ENCODE peak calls at places on chromosomes 3 and 15, in eight cellular contexts. U is H9, F is HepG2, W is neural progenitor cell, I is Karpas-422, H is keratinocyte, K is GM23248, N is osteoblast. Z is an unnamed sample.

GRCh38 chr15:49904296-49904695 is 214.7 kb downstream of the ATP8B4 start:
- DNase-seq in U (no peak), F (no peak), W (no peak), I (no peak), H (no peak), K (peak; percentile 64), N (peak; percentile 65), Z (no peak)

GRCh38 chr3:110487840-110488239 is 583.8 kb upstream of the NECTIN3 start:
- DNase-seq in U (no peak), F (no peak), W (no peak), I (no peak), H (no peak), K (no peak), N (no peak), Z (no peak)

GRCh38 chr3:35651888-35652287 is 12.6 kb downstream of the ARPP21 start:
- DNase-seq in U (no peak), F (no peak), W (no peak), I (no peak), H (no peak), K (no peak), N (no peak), Z (no peak)

GRCh38 chr15:67185621-67186225 is 68.7 kb downstream of the AAGAB start:
- DNase-seq in U (no peak), F (no peak), W (no peak), I (no peak), H (peak; percentile 23), K (peak; percentile 62), N (peak; percentile 88), Z (no peak)

GRCh38 chr3:126472277-126473006 is 3.2 kb downstream of the ZXDC start:
- DNase-seq in U (no peak), F (peak; percentile 94), W (no peak), I (peak; percentile 50), H (peak; percentile 81), K (peak; percentile 98), N (peak; percentile 95), Z (peak; percentile 78)

GRCh38 chr15:84887928-84888327 is 3.5 kb downstream of the SLC28A1 start:
- DNase-seq in U (no peak), F (no peak), W (no peak), I (no peak), H (no peak), K (no peak), N (no peak), Z (no peak)

GRCh38 chr3:45090855-45091254 is 55.3 kb downstream of the CDCP1 start:
- DNase-seq in U (no peak), F (no peak), W (no peak), I (no peak), H (no peak), K (no peak), N (no peak), Z (no peak)

GRCh38 chr15:63372018-63372705 is 9.5 kb downstream of the CA12 start:
- DNase-seq in U (no peak), F (no peak), W (no peak), I (no peak), H (peak; percentile 91), K (peak; percentile 99), N (peak; percentile 95), Z (peak; percentile 60)

GRCh38 chr15:72758195-72758594 is 25.4 kb downstream of the ADPGK start:
- DNase-seq in U (no peak), F (no peak), W (no peak), I (no peak), H (peak; percentile 11), K (peak; percentile 94), N (peak; percentile 93), Z (no peak)

GRCh38 chr3:152199069-152199838 is 69.5 kb upstream of the MBNL1 start:
- DNase-seq in U (no peak), F (no peak), W (no peak), I (no peak), H (no peak), K (no peak), N (no peak), Z (no peak)

GRCh38 chr3:104768886-104769285 is 597.8 kb upstream of the ALCAM start:
- DNase-seq in U (no peak), F (no peak), W (no peak), I (no peak), H (no peak), K (no peak), N (no peak), Z (no peak)

GRCh38 chr3:185151959-185152432 is 864 bp downstream of the C3orf70 start:
- DNase-seq in U (no peak), F (no peak), W (no peak), I (no peak), H (no peak), K (peak; percentile 39), N (no peak), Z (no peak)

GRCh38 chr15:75750261-75751050 is 37.8 kb upstream of the CSPG4 start:
- DNase-seq in U (no peak), F (no peak), W (no peak), I (peak; percentile 34), H (no peak), K (no peak), N (no peak), Z (no peak)

GRCh38 chr3:53530205-53530604 is 35.8 kb downstream of the CACNA1D start:
- DNase-seq in U (no peak), F (no peak), W (no peak), I (no peak), H (no peak), K (no peak), N (no peak), Z (no peak)

GRCh38 chr15:76930831-76931396 is 635 bp upstream of the RCN2 start:
- DNase-seq in U (no peak), F (no peak), W (no peak), I (no peak), H (no peak), K (no peak), N (no peak), Z (peak; percentile 36)

GRCh38 chr3:69328103-69328755 is 57.7 kb downstream of the FRMD4B start:
- DNase-seq in U (no peak), F (no peak), W (no peak), I (no peak), H (no peak), K (no peak), N (no peak), Z (no peak)

GRCh38 chr3:69329897-69330296 is 56.0 kb downstream of the FRMD4B start:
- DNase-seq in U (no peak), F (no peak), W (no peak), I (no peak), H (no peak), K (peak; percentile 33), N (peak; percentile 73), Z (no peak)

GRCh38 chr3:69330891-69331400 is 54.9 kb downstream of the FRMD4B start:
- DNase-seq in U (no peak), F (no peak), W (no peak), I (no peak), H (no peak), K (no peak), N (no peak), Z (no peak)

GRCh38 chr3:69326821-69327433 is 59.0 kb downstream of the FRMD4B start:
- DNase-seq in U (no peak), F (no peak), W (no peak), I (no peak), H (no peak), K (no peak), N (no peak), Z (no peak)

GRCh38 chr3:69328903-69329302 is 57.0 kb downstream of the FRMD4B start:
- DNase-seq in U (no peak), F (no peak), W (no peak), I (no peak), H (no peak), K (no peak), N (no peak), Z (no peak)
- H3K79me2 ChIP-seq in U (no peaks in the 10 kb centered on the region), F (no peaks in the 10 kb centered on the region), W (no peaks in the 10 kb centered on the region), I (no peaks in the 10 kb centered on the region), H (peaks cover 12% of the 10 kb centered on the region), K (no peaks in the 10 kb centered on the region), N (no peaks in the 10 kb centered on the region), Z (no peaks in the 10 kb centered on the region)

DNA sequence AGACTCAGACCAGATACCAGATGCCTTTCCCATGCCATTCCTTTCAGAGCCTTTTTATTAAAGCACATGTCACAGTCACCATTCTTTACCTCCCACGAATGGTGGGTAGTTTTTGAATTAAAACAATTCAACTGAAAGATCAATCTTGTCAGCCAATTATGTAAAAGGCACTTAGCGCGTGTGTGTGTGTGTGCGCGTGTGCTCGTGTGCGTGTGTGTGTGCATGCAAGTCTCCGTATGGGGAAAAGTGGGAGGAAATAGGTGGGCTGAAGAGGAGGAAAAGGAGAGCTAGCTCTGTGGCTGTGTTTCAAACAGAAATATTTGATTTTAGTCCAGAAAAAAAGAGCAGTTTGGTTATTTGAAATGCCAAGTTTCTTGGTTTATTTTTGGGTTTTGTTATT is 177.2 kb downstream of the KCNAB1 start:
- DNase-seq in U (no peak), F (no peak), W (no peak), I (no peak), H (no peak), K (no peak), N (no peak), Z (no peak)
- H3K79me2 ChIP-seq in U (no peaks in the 10 kb centered on the region), F (no peaks in the 10 kb centered on the region), W (no peaks in the 10 kb centered on the region), I (no peaks in the 10 kb centered on the region), H (no peaks in the 10 kb centered on the region), K (no peaks in the 10 kb centered on the region), N (no peaks in the 10 kb centered on the region), Z (no peaks in the 10 kb centered on the region)

GRCh38 chr3:150605998-150606641 is 3.0 kb downstream of the SELENOT start:
- DNase-seq in U (no peak), F (no peak), W (no peak), I (peak; percentile 54), H (no peak), K (peak; percentile 11), N (no peak), Z (no peak)

GRCh38 chr3:150603090-150603887 is at the start of gene SELENOT:
- DNase-seq in U (peak; percentile 96), F (peak; percentile 92), W (peak; percentile 97), I (peak; percentile 97), H (peak; percentile 81), K (peak; percentile 97), N (peak; percentile 98), Z (peak; percentile 88)

GRCh38 chr3:150599611-150600297 is 3.4 kb upstream of the SELENOT start:
- DNase-seq in U (peak; percentile 59), F (no peak), W (no peak), I (peak; percentile 52), H (peak; percentile 80), K (peak; percentile 73), N (peak; percentile 66), Z (peak; percentile 73)

GRCh38 chr3:150603888-150604319 is 783 bp downstream of the SELENOT start:
- DNase-seq in U (no peak), F (peak; percentile 9), W (no peak), I (no peak), H (no peak), K (no peak), N (peak; percentile 84), Z (peak; percentile 42)

GRCh38 chr3:150602426-150603089 is 563 bp upstream of the SELENOT start:
- DNase-seq in U (no peak), F (no peak), W (no peak), I (peak; percentile 55), H (no peak), K (peak; percentile 4), N (no peak), Z (no peak)
- H3K79me2 ChIP-seq in U (peaks cover 16% of the 10 kb centered on the region), F (peaks cover 59% of the 10 kb centered on the region), W (peaks cover 93% of the 10 kb centered on the region), I (peaks cover 93% of the 10 kb centered on the region), H (peaks cover 78% of the 10 kb centered on the region), K (peaks cover 67% of the 10 kb centered on the region), N (peaks cover 73% of the 10 kb centered on the region), Z (peaks cover 93% of the 10 kb centered on the region)

DNA sequence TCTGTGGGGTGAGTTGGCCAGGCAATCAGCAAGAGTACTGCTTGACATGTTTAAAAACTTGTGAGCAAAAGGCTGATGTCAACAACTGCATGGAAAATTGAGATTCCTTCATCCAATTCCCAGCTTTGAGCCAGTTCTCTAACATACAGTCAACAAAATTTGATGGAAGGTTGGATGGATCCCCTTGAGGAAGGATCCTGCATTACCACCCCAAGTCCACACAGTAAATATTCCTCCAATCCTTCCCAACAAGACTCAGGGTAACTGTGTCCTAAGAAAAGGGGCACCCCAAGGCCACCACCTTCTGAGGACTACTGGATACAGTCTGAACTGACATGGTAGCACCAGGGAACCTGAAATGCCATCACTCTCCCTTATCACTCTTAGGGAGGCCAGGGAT is 15.1 kb downstream of the GLB1 start:
- DNase-seq in U (no peak), F (no peak), W (no peak), I (no peak), H (no peak), K (no peak), N (no peak), Z (no peak)
- H3K79me2 ChIP-seq in U (no peaks in the 10 kb centered on the region), F (peaks cover 40% of the 10 kb centered on the region), W (peaks cover 16% of the 10 kb centered on the region), I (peaks cover 92% of the 10 kb centered on the region), H (peaks cover 43% of the 10 kb centered on the region), K (peaks cover 89% of the 10 kb centered on the region), N (peaks cover 82% of the 10 kb centered on the region), Z (peaks cover 8% of the 10 kb centered on the region)